ENCODE peak calls at places on chromosomes 16 and 17, in four cellular contexts. G is HL-60, C is GM12878, E is K562. Y is an unnamed sample.
A peak's percentile ranks its signal among the peaks of the same experiment; 100 is the strongest.

GRCh38 chr17:40791116-40791515 is 8.6 kb downstream of the KRT28 start:
- DNase-seq in E (no peak), C (no peak), G (no peak), Y (no peak)

GRCh38 chr16:87183647-87184046 is 133.5 kb downstream of the C16orf95 start:
- DNase-seq in C (no peak), E (no peak), G (no peak), Y (no peak)

GRCh38 chr16:85653226-85653917 is 35.4 kb downstream of the GINS2 start:
- DNase-seq in E (no peak), G (no peak), C (no peak), Y (no peak)

GRCh38 chr17:27294689-27295630 is 1.0 kb downstream of the WSB1 start:
- DNase-seq in E (peak; percentile 42), C (peak; percentile 66), G (peak; percentile 80), Y (peak; percentile 11)

GRCh38 chr16:27446721-27447120 is 44.7 kb downstream of the IL21R start:
- DNase-seq in G (no peak), C (no peak), E (no peak), Y (no peak)

GRCh38 chr16:79632289-79632688 is 31.8 kb upstream of the MAF start:
- DNase-seq in G (no peak), E (no peak), C (no peak), Y (no peak)

GRCh38 chr17:40859536-40859935 is 7.5 kb downstream of the KRT12 start:
- DNase-seq in G (no peak), E (no peak), C (no peak), Y (no peak)

GRCh38 chr16:3094289-3095027 is 4.6 kb downstream of the ZSCAN10 start:
- DNase-seq in G (peak; percentile 57), E (peak; percentile 67), C (no peak), Y (no peak)

GRCh38 chr16:19289805-19290490 is 4.4 kb downstream of the CLEC19A start:
- DNase-seq in G (no peak), C (no peak), E (no peak), Y (no peak)

GRCh38 chr17:51434434-51435170 is 174.3 kb downstream of the UTP18 start:
- DNase-seq in G (no peak), E (peak; percentile 8), C (no peak), Y (no peak)

GRCh38 chr17:66966529-66967418 is 2.3 kb downstream of the CACNG4 start:
- DNase-seq in E (no peak), C (no peak), G (no peak), Y (no peak)

GRCh38 chr17:41492771-41493170 is 3.1 kb upstream of the KRT36 start:
- DNase-seq in C (no peak), G (no peak), E (no peak), Y (no peak)

GRCh38 chr16:84647830-84648594 is at the start of gene KLHL36:
- DNase-seq in E (peak; percentile 99), C (no peak), G (peak; percentile 28), Y (peak; percentile 96)

GRCh38 chr17:61783556-61784304 is 79.6 kb downstream of the BRIP1 start:
- DNase-seq in C (peak; percentile 35), G (no peak), E (no peak), Y (no peak)

GRCh38 chr16:85042606-85043005 is 15.0 kb downstream of the KIAA0513 start:
- DNase-seq in C (no peak), E (no peak), G (no peak), Y (no peak)

GRCh38 chr16:19745286-19746018 is 27.4 kb downstream of the IQCK start:
- DNase-seq in C (no peak), G (no peak), E (no peak), Y (no peak)

GRCh38 chr17:63117431-63117830 is 151.4 kb downstream of the TANC2 start:
- DNase-seq in E (no peak), G (no peak), C (no peak), Y (no peak)

GRCh38 chr17:81135503-81136283 is 29.6 kb upstream of the PVALEF start:
- DNase-seq in G (no peak), C (no peak), E (no peak), Y (no peak)

GRCh38 chr17:38619451-38619795 is 13.7 kb upstream of the SRCIN1 start:
- DNase-seq in G (no peak), E (no peak), C (no peak), Y (no peak)

GRCh38 chr16:12406840-12407690 is 396.6 kb downstream of the CPPED1 start:
- DNase-seq in E (no peak), G (no peak), C (no peak), Y (no peak)

GRCh38 chr17:66548659-66549311 is 246.4 kb downstream of the PRKCA start:
- DNase-seq in C (no peak), G (no peak), E (no peak), Y (no peak)

GRCh38 chr16:31409433-31409832 is 16.3 kb downstream of the ITGAD start:
- DNase-seq in G (no peak), C (no peak), E (no peak), Y (no peak)
- TF ChIP-seq SPI1 in G (no peak), C (no peak), E (no peak), Y (no peak)

DNA sequence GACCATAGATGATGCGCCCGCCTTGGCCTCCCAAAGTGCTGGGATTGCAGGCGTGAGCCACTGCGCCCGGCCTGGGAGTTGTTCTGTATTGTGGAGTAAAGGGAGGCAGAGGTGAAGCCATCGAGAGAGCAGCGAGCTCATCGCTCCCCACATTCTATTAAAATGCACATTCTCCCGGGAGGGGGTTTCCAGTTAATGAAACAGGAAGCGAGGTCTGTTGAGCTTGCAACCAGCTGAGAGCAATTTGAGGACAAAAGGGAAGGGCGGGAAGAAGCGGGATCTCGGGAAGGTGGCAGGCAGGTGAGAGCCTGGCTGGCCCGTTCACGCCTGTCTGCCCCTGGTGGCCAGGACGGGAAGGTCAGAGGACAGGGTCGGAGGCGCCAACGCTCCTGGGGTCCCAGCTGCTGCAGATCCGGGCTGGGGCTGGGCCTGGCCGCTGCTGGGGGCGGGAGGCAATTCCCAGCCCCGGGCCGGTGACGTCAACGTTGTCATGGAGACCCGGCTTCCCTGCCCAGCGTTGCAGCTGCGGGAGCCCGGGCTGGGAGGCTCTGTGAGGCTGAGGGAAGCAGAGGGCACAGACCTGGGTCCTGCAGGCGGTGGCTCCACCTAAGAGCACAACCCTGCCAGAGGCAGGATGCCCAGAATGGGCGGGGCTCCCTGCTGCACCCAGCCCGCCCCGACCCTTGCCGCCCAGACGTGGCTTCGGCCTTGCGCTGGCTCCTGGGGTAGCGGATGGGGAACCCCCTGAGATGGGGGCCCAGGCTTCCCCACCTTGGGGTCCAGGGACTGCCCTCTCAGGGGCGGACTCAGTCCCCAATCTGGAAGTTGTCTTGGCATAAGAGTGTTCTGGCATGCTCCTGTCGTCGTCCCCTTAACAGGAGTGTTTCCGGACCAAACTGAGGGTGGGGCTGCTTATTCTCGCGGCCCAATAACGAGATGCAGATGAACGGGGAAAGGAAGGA is 48.7 kb upstream of the PLCG2 start:
- DNase-seq in G (no peak), C (no peak), E (peak; percentile 81), Y (peak; percentile 75)
- TF ChIP-seq SPI1 in G (no peak), C (peak; percentile 16), E (no peak), Y (no peak)

GRCh38 chr16:74107795-74108610 is 188.6 kb upstream of the PSMD7 start:
- DNase-seq in C (peak; percentile 16), E (peak; percentile 40), G (peak; percentile 60), Y (peak; percentile 11)

DNA sequence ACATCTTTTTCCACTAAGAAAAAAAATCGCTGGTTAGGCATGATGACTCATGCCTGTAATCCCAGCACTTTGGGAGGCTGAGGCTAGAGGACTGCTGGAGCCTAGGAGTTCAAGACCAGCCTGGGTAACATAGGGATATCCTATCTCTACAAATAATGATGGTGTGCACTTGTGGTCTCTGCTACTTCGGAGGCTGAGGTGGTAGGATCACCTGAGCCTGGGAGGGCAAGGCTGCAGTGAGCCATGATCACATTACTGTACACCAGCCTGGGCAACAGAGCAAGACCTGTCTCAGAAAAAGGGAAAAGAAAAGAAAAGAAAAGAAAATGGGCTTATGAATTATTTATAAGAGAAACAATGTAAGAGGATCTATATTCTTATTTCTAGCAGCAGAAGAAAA is 185.0 kb upstream of the PSMD7 start:
- DNase-seq in C (no peak), G (no peak), E (no peak), Y (no peak)
- TF ChIP-seq SPI1 in C (no peak), G (no peak), E (no peak), Y (no peak)

GRCh38 chr17:76378548-76379274 is 5.7 kb upstream of the SPHK1 start:
- DNase-seq in C (no peak), G (no peak), E (no peak), Y (no peak)

GRCh38 chr17:76381633-76382304 is 2.6 kb upstream of the SPHK1 start:
- DNase-seq in E (no peak), C (no peak), G (peak; percentile 85), Y (no peak)

GRCh38 chr17:76376318-76377133 is 7.9 kb upstream of the SPHK1 start:
- DNase-seq in E (no peak), G (no peak), C (no peak), Y (no peak)

GRCh38 chr17:76379646-76380376 is 4.6 kb upstream of the SPHK1 start:
- DNase-seq in C (no peak), G (no peak), E (no peak), Y (no peak)

GRCh38 chr17:76379275-76379641 is 5.2 kb upstream of the SPHK1 start:
- DNase-seq in E (no peak), G (no peak), C (no peak), Y (no peak)
- TF ChIP-seq SPI1 in E (no peak), G (no peak), C (no peak), Y (no peak)

Y was measured in GM12891.